ENCODE peak calls at places on chromosomes 7 and 10, in four cellular contexts. N is stimulated activated CD4-positive, alpha-beta T cell treated with anti-CD3 and anti-CD28 coated beads, Interleukin-1b, Interleukin-23, amount 100 ng/mL, for 24 hours; M is GM12891; F is GM20000. G is an unnamed sample.
A peak's percentile ranks its signal among the peaks of the same experiment; 100 is the strongest.

GRCh38 chr10:121237718-121238117 is 360.5 kb downstream of the FGFR2 start:
- DNase-seq in N (no peak), M (no peak), F (no peak), G (no peak)

GRCh38 chr7:66255533-66256100 is 50.5 kb downstream of the TPST1 start:
- DNase-seq in N (no peak), M (no peak), F (no peak), G (no peak)

GRCh38 chr7:66331883-66332282 is 126.7 kb downstream of the TPST1 start:
- DNase-seq in N (no peak), M (no peak), F (no peak), G (no peak)

GRCh38 chr10:11685787-11686218 is 56.4 kb upstream of the ECHDC3 start:
- DNase-seq in N (no peak), M (peak; percentile 42), F (peak; percentile 47), G (peak; percentile 92)

GRCh38 chr7:100166317-100166940 is 2.0 kb downstream of the GAL3ST4 start:
- DNase-seq in N (no peak), M (no peak), F (peak; percentile 15), G (no peak)

GRCh38 chr7:156661637-156662036 is 21.1 kb downstream of the RNF32 start:
- DNase-seq in N (no peak), M (no peak), F (no peak), G (no peak)

GRCh38 chr10:67114945-67115344 is 189.1 kb downstream of the LRRTM3 start:
- DNase-seq in N (no peak), M (no peak), F (no peak), G (no peak)

GRCh38 chr10:96720422-96721206 is at the start of gene PIK3AP1:
- DNase-seq in N (peak; percentile 15), M (peak; percentile 77), F (peak; percentile 91), G (peak; percentile 96)

GRCh38 chr7:37208528-37208927 is 240.1 kb downstream of the ELMO1 start:
- DNase-seq in N (no peak), M (peak; percentile 24), F (peak; percentile 58), G (peak; percentile 26)